ENCODE peak calls at places on chromosomes 2 and 18, in eight cellular contexts. E is thoracic aorta, X is neuronal stem cell, N is lower lobe of right lung, M is brain microvascular endothelial cell, K is GM23248, I is mammary epithelial cell, T is psoas muscle. J is an unnamed sample. For H3K27me3, the result is how much of the 10 kb centered on the place peaks cover.

GRCh38 chr2:131105950-131106801 is 1.0 kb downstream of the PLEKHB2 start:
- DNase-seq in I (peak), M (peak), N (peak), E (peak), X (no peak), K (peak), T (peak), J (no peak)

GRCh38 chr2:20478961-20479360 is 32.1 kb downstream of the RHOB start:
- DNase-seq in I (no peak), X (no peak), T (no peak), M (no peak), N (no peak), K (no peak), E (no peak), J (no peak)

GRCh38 chr18:68478246-68478645 is 236.7 kb downstream of the TMX3 start:
- DNase-seq in E (no peak), N (no peak), I (no peak), K (no peak), M (no peak), X (no peak), T (no peak), J (no peak)

GRCh38 chr2:61770298-61770697 is 83.6 kb downstream of the FAM161A start:
- DNase-seq in I (peak), T (no peak), N (no peak), K (peak), E (no peak), X (no peak), M (no peak), J (no peak)

GRCh38 chr18:9380571-9381390 is 46.2 kb downstream of the TWSG1 start:
- DNase-seq in E (no peak), N (no peak), M (peak), X (no peak), I (no peak), K (peak), T (no peak), J (peak)

GRCh38 chr2:101238930-101239759 is 13.5 kb upstream of the CNOT11 start:
- DNase-seq in E (no peak), M (no peak), K (no peak), N (peak), T (no peak), X (no peak), I (no peak), J (no peak)

GRCh38 chr2:39335930-39336329 is 92.2 kb upstream of the CDKL4 start:
- DNase-seq in X (no peak), I (no peak), T (no peak), M (no peak), E (no peak), K (no peak), N (no peak), J (no peak)

GRCh38 chr2:142521492-142521891 is 356.0 kb upstream of the KYNU start:
- DNase-seq in X (no peak), N (no peak), T (no peak), M (no peak), I (no peak), K (no peak), E (no peak), J (no peak)

GRCh38 chr2:190974629-190975361 is 39.2 kb downstream of the STAT1 start:
- DNase-seq in T (no peak), K (no peak), I (no peak), N (no peak), M (no peak), E (no peak), X (no peak), J (no peak)

GRCh38 chr2:73163522-73164367 is 38.6 kb upstream of the NOTO start:
- DNase-seq in M (peak), K (peak), I (peak), N (peak), X (peak), E (no peak), T (peak), J (peak)

GRCh38 chr18:67783215-67783946 is 266.9 kb upstream of the DSEL start:
- DNase-seq in I (peak), M (peak), K (peak), N (no peak), X (no peak), T (no peak), E (no peak), J (peak)

GRCh38 chr2:235274010-235274409 is 219.8 kb upstream of the AGAP1 start:
- DNase-seq in K (no peak), X (no peak), N (no peak), T (no peak), M (no peak), I (no peak), E (no peak), J (no peak)

GRCh38 chr2:216658702-216659231 is 25.5 kb downstream of the IGFBP2 start:
- DNase-seq in M (no peak), T (no peak), K (peak), X (no peak), N (no peak), I (no peak), E (no peak), J (no peak)

GRCh38 chr2:216648105-216648504 is 14.9 kb downstream of the IGFBP2 start:
- DNase-seq in I (peak), T (no peak), K (peak), N (no peak), E (no peak), M (no peak), X (no peak), J (no peak)

GRCh38 chr18:74082476-74083070 is 65.1 kb downstream of the FBXO15 start:
- DNase-seq in I (peak), M (peak), X (peak), N (no peak), T (no peak), K (peak), E (no peak), J (peak)

GRCh38 chr2:86453838-86454237 is 12.7 kb downstream of the KDM3A start:
- DNase-seq in X (no peak), K (peak), I (peak), M (peak), E (peak), T (no peak), N (no peak), J (peak)

GRCh38 chr2:158776236-158776635 is 18.9 kb upstream of the DAPL1 start:
- DNase-seq in I (no peak), K (no peak), E (no peak), N (no peak), M (no peak), X (no peak), T (no peak), J (no peak)

GRCh38 chr18:57230861-57231260 is 84.0 kb downstream of the BOD1L2 start:
- DNase-seq in T (no peak), N (no peak), E (no peak), M (no peak), X (no peak), K (no peak), I (no peak), J (no peak)

GRCh38 chr2:231124833-231125232 is at the start of gene HTR2B:
- DNase-seq in E (no peak), X (no peak), I (no peak), K (no peak), T (no peak), N (no peak), M (no peak), J (no peak)

GRCh38 chr2:190789074-190790004 is 91.3 kb upstream of the GLS start:
- DNase-seq in I (no peak), E (no peak), T (no peak), M (no peak), K (no peak), X (no peak), N (no peak), J (peak)

GRCh38 chr2:239312741-239313246 is 88.0 kb downstream of the HDAC4 start:
- DNase-seq in I (no peak), M (no peak), T (peak), E (no peak), N (peak), X (no peak), K (peak), J (no peak)

GRCh38 chr18:51537487-51537886 is 340.0 kb upstream of the MEX3C start:
- DNase-seq in X (peak), T (no peak), M (peak), E (no peak), N (no peak), K (peak), I (peak), J (peak)

GRCh38 chr2:96498023-96498431 is 7.1 kb downstream of the NEURL3 start:
- DNase-seq in I (no peak), M (no peak), N (no peak), T (no peak), E (no peak), K (no peak), X (no peak), J (no peak)

GRCh38 chr2:130837175-130837810 is 579 bp downstream of the ARHGEF4 start:
- DNase-seq in I (no peak), X (no peak), E (no peak), K (no peak), N (no peak), M (no peak), T (no peak), J (no peak)

GRCh38 chr2:96485751-96486643 is 19.2 kb downstream of the NEURL3 start:
- DNase-seq in E (peak), M (peak), T (peak), I (peak), K (peak), X (no peak), N (peak), J (peak)

GRCh38 chr2:236171213-236172201 is 3.3 kb upstream of the GBX2 start:
- DNase-seq in K (no peak), T (no peak), M (no peak), N (no peak), E (no peak), I (no peak), X (peak), J (peak)

GRCh38 chr2:196533998-196534397 is 105.5 kb upstream of the CCDC150 start:
- DNase-seq in X (no peak), K (no peak), I (no peak), M (no peak), E (no peak), N (no peak), T (no peak), J (no peak)

GRCh38 chr2:37615808-37616673 is 55.4 kb downstream of the CDC42EP3 start:
- DNase-seq in K (no peak), T (peak), N (peak), I (no peak), E (no peak), M (no peak), X (no peak), J (no peak)

GRCh38 chr2:217943379-217944321 is 59.1 kb downstream of the TNS1 start:
- DNase-seq in I (no peak), M (peak), X (peak), E (no peak), T (peak), K (peak), N (peak), J (peak)

GRCh38 chr2:237473474-237474453 is 13.3 kb upstream of the MLPH start:
- DNase-seq in M (peak), X (no peak), E (no peak), K (peak), T (no peak), I (peak), N (peak), J (no peak)

GRCh38 chr2:191114403-191114886 is 36.3 kb downstream of the STAT4 start:
- DNase-seq in E (no peak), M (peak), K (peak), I (no peak), X (no peak), N (no peak), T (no peak), J (no peak)

GRCh38 chr2:108182489-108182888 is 57.3 kb upstream of the SULT1C3 start:
- DNase-seq in T (no peak), X (no peak), N (no peak), E (no peak), I (no peak), K (peak), M (peak), J (peak)

GRCh38 chr2:219460424-219460926 is 25.8 kb downstream of the SPEG start:
- DNase-seq in M (no peak), I (peak), T (peak), X (peak), E (peak), N (no peak), K (peak), J (no peak)

GRCh38 chr2:219560037-219560892 is 11.1 kb downstream of the OBSL1 start:
- DNase-seq in T (no peak), I (no peak), N (no peak), X (no peak), K (peak), E (no peak), M (no peak), J (no peak)

GRCh38 chr18:80178935-80179818 is 68.1 kb downstream of the PARD6G start:
- DNase-seq in X (no peak), E (no peak), K (no peak), N (no peak), T (no peak), M (no peak), I (peak), J (no peak)

GRCh38 chr18:80176334-80177080 is 67.4 kb downstream of the ADNP2 start:
- DNase-seq in I (no peak), T (no peak), K (peak), X (no peak), N (no peak), M (no peak), E (no peak), J (no peak)

GRCh38 chr18:80177128-80177527 is 68.1 kb downstream of the ADNP2 start:
- DNase-seq in I (no peak), E (no peak), N (no peak), T (no peak), X (no peak), M (no peak), K (no peak), J (no peak)

GRCh38 chr18:80173060-80173459 is 64.0 kb downstream of the ADNP2 start:
- DNase-seq in I (no peak), M (no peak), T (no peak), K (no peak), X (no peak), N (peak), E (no peak), J (no peak)

DNA sequence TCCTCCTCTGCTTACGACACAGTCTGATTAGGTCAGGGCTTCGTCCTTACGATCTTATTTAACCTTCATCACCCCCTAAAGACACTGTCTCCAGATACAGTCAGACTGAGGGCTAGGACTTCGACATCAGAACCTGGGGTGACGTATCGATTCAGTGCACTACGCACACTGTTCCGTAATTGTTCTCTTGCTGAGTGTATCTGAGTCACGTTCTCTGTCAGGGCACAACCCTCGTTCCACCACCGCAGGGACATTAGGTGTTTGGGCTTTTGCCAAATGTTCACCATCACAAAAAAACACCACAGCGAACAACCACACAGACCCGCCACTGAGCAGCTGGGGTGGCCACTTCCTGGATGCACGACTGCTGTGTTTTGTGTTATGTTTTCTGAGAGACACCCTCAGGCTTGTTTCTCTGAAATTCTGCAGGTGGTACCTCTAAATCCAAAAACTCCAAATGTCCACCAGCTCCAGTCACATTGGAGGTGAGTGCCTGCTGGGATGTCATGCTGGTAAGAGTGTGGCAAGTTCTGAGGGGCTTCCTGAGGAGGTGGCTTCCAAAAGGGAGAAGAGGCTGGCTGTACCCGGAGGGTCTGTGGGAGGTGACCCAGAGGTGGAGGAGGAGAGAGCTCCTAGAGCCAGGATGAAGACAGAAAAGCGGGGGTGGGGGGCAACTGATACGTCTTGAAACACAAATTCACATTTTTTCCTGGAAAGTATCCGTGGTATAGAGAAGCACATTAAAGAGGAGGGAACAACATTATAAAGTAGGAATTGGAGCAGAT is 66.6 kb downstream of the ADNP2 start:
- DNase-seq in I (no peak), E (no peak), K (no peak), T (no peak), X (no peak), M (peak), N (no peak), J (no peak)
- H3K27ac ChIP-seq in I (no peak), E (no peak), K (no peak), T (no peak), X (no peak), M (no peak), N (no peak), J (no peak)

GRCh38 chr2:201199847-201200246 is 16.9 kb downstream of the CASP10 start:
- DNase-seq in T (no peak), E (no peak), N (no peak), I (no peak), X (no peak), M (no peak), K (no peak), J (no peak)

GRCh38 chr2:201195329-201195728 is 12.4 kb downstream of the CASP10 start:
- DNase-seq in X (no peak), N (no peak), T (no peak), M (no peak), E (no peak), K (no peak), I (no peak), J (no peak)

GRCh38 chr2:201196003-201196402 is 13.1 kb downstream of the CASP10 start:
- DNase-seq in K (no peak), M (no peak), I (no peak), E (no peak), N (no peak), T (no peak), X (no peak), J (no peak)

GRCh38 chr2:201194097-201194496 is 11.2 kb downstream of the CASP10 start:
- DNase-seq in T (no peak), X (no peak), K (no peak), M (no peak), N (no peak), I (no peak), E (no peak), J (no peak)

DNA sequence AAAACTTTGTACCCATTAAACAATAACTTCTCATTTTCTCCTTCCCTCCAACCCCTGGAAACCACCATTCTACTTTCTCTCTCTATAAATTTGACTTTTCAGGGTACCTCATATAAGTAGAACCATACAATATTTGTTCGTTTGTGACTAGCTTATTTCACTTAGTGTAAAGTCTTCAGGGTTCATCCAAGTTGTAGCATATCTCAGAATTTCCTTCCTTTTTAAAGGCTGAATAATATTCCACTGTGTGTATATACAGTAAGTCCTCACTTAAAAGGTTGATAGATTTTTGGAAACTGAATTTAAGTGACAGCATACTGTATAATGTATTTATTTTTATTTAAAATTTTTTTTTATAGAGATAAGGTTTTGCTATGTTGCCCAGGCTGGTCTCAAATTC is 13.9 kb downstream of the CASP10 start:
- DNase-seq in X (no peak), K (no peak), T (no peak), M (no peak), I (no peak), N (no peak), E (no peak), J (no peak)
- H3K27me3 ChIP-seq in X (under half), K (under half), T (under half), M (under half), I (under half), N (under half), E (under half), J (under half)

DNA sequence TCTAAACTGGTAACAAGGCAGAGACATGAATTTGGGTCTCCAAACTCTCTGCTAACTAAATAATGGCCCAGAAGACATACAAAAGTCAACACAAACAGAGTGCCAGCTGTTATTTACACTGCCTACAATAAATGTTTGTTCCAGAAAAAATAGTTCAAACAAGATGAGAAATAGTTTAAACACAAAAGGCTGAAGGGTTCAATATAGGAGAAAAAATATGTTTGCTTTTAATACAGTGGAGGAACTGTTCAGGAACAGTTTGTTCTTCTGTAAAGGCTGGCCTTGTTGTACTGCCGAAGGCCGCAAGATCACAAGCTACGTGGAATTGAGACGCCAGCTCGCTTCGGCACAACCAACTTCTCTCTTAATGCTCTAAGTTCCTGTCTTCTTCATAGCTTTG is 74.6 kb downstream of the AFF3 start:
- DNase-seq in K (no peak), X (no peak), T (no peak), M (no peak), I (no peak), E (no peak), N (no peak), J (no peak)
- H3K4me3 ChIP-seq in K (no peak), X (no peak), T (no peak), M (no peak), I (no peak), E (no peak), N (no peak), J (no peak)

DNA sequence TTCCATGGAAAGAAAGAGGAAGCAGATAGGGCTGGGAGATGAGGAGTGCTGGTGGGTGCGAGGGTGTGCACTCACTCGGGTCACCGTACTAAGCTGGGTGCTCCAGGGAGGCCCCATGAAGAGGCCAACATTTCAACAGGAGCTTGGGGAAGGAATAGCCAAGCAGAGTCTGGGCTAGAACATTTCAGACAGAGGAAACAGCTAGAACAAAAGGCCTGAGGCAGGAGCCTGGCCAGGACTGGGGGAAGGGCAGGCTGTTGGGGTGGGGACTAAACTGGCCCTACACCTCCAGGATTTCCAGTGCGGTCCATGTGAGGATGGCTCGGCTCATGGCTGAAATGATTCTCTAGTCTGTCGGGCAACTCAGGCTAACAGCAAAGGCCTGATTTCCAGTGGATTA is 90.8 kb downstream of the ZFP36L2 start:
- DNase-seq in I (no peak), M (no peak), N (no peak), K (no peak), E (no peak), T (no peak), X (no peak), J (no peak)
- H3K27ac ChIP-seq in I (no peak), M (no peak), N (peak), K (no peak), E (no peak), T (no peak), X (no peak), J (no peak)

GRCh38 chr2:70779911-70780580 is 10.4 kb downstream of the FIGLA start:
- DNase-seq in M (no peak), E (no peak), K (peak), X (no peak), N (no peak), T (no peak), I (peak), J (no peak)

GRCh38 chr2:70785137-70785911 is 5.1 kb downstream of the FIGLA start:
- DNase-seq in K (peak), X (peak), I (no peak), T (no peak), N (no peak), M (peak), E (no peak), J (peak)

GRCh38 chr2:70789304-70790078 is 952 bp downstream of the FIGLA start:
- DNase-seq in T (peak), I (peak), K (peak), M (peak), N (peak), X (peak), E (no peak), J (peak)

GRCh38 chr2:70784320-70784719 is 6.1 kb downstream of the FIGLA start:
- DNase-seq in I (no peak), E (no peak), T (no peak), K (no peak), N (no peak), X (no peak), M (no peak), J (no peak)
- H3K27me3 ChIP-seq in I (under half), E (under half), T (under half), K (under half), N (under half), X (under half), M (under half), J (under half)

J was measured in A673.